ENCODE peak calls at places on chromosomes 1 and 21, in five cellular contexts. D is HL-60, W is fibroblast of lung, F is neural crest cell, L is psoas muscle. J is an unnamed sample.

GRCh38 chr1:29703596-29703995 is 467.3 kb downstream of the PTPRU start:
- DNase-seq in D (peak), W (peak), F (peak), L (no peak), J (no peak)

GRCh38 chr1:22696610-22697009 is 14.0 kb upstream of the EPHB2 start:
- DNase-seq in D (no peak), W (no peak), F (no peak), L (no peak), J (no peak)

GRCh38 chr1:162301696-162302095 is 75.0 kb downstream of the SPATA46 start:
- DNase-seq in D (no peak), W (no peak), F (no peak), L (no peak), J (no peak)

GRCh38 chr1:214402583-214403216 is 121.7 kb downstream of the SMYD2 start:
- DNase-seq in D (no peak), W (no peak), F (no peak), L (no peak), J (no peak)

GRCh38 chr1:3283849-3284248 is 170.6 kb upstream of the ARHGEF16 start:
- DNase-seq in D (peak), W (peak), F (peak), L (no peak), J (no peak)

GRCh38 chr1:109980324-109981127 is 4.0 kb upstream of the AHCYL1 start:
- DNase-seq in D (peak), W (no peak), F (no peak), L (no peak), J (no peak)

GRCh38 chr1:185073725-185074124 is 28.4 kb downstream of the RNF2 start:
- DNase-seq in D (no peak), W (no peak), F (no peak), L (no peak), J (no peak)

GRCh38 chr1:25889470-25889869 is 14.0 kb upstream of the PAQR7 start:
- DNase-seq in D (no peak), W (peak), F (no peak), L (no peak), J (no peak)

GRCh38 chr1:218344814-218345672 is at the start of gene TGFB2:
- DNase-seq in D (peak), W (peak), F (peak), L (peak), J (peak)

DNA sequence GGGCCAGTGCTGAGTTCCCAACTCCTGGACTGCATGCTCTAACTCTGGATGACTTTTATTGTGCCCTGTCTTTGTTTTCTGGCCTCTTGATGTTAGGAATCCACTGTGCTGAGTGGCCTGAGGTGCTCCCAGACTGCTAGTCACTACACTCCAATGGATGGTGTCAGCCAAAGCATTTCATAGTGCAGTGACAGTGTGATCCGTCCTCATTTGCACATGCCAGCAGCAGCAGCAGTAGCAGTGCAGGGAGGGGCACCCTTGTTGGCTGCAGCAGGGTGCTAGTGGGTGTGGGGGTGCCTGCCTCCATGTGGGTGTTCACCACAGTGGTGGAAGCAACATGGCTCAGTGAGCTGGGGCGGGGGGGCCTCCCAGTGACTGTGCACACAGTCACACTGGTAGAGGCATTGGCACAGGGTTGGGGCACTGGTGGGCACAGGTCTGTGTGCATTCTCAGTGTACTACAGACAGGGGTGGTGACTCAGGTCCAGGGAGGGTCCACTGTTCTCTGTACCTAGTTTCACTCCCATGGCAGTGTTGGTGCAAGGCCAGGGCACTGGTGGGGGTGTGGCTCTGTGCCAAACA is 214.0 kb downstream of the ZC3H11B start:
- DNase-seq in D (no peak), W (no peak), F (no peak), L (no peak), J (no peak)
- TF ChIP-seq CTCF in D (no peak), W (no peak), F (no peak), L (no peak), J (no peak)

GRCh38 chr1:201290551-201290950 is 7.2 kb downstream of the PKP1 start:
- DNase-seq in D (no peak), W (no peak), F (no peak), L (no peak), J (no peak)
- TF ChIP-seq CTCF in D (no peak), W (no peak), F (no peak), L (no peak), J (no peak)

GRCh38 chr1:32521165-32521564 is 18.1 kb upstream of the ZBTB8A start:
- DNase-seq in D (no peak), W (no peak), F (no peak), L (no peak), J (no peak)
- TF ChIP-seq CTCF in D (no peak), W (no peak), F (no peak), L (no peak), J (no peak)

GRCh38 chr1:26994772-26995625 is 1.5 kb downstream of the TRNP1 start:
- DNase-seq in D (no peak), W (no peak), F (no peak), L (no peak), J (no peak)

GRCh38 chr1:26991310-26992116 is 2.0 kb upstream of the TRNP1 start:
- DNase-seq in D (no peak), W (peak), F (no peak), L (no peak), J (no peak)

GRCh38 chr1:26994020-26994745 is 691 bp downstream of the TRNP1 start:
- DNase-seq in D (no peak), W (no peak), F (no peak), L (no peak), J (no peak)

GRCh38 chr1:26996024-26996423 is 2.5 kb downstream of the TRNP1 start:
- DNase-seq in D (no peak), W (peak), F (no peak), L (no peak), J (no peak)

GRCh38 chr1:26993237-26994019 is at the start of gene TRNP1:
- DNase-seq in D (peak), W (peak), F (peak), L (peak), J (no peak)
- TF ChIP-seq CTCF in D (no peak), W (no peak), F (peak), L (no peak), J (no peak)

GRCh38 chr21:14403681-14404318 is 20.9 kb upstream of the HSPA13 start:
- DNase-seq in D (peak), W (peak), F (no peak), L (no peak), J (no peak)
- TF ChIP-seq CTCF in D (peak), W (peak), F (peak), L (peak), J (peak)

GRCh38 chr1:81259620-81260411 is 540.9 kb upstream of the ADGRL2 start:
- DNase-seq in D (no peak), W (no peak), F (no peak), L (no peak), J (no peak)

GRCh38 chr1:81252471-81253160 is 548.1 kb upstream of the ADGRL2 start:
- DNase-seq in D (no peak), W (no peak), F (no peak), L (no peak), J (no peak)

GRCh38 chr1:81254068-81254467 is 546.7 kb upstream of the ADGRL2 start:
- DNase-seq in D (no peak), W (no peak), F (no peak), L (no peak), J (no peak)

GRCh38 chr1:81254560-81254959 is 546.2 kb upstream of the ADGRL2 start:
- DNase-seq in D (no peak), W (no peak), F (no peak), L (no peak), J (no peak)
- TF ChIP-seq CTCF in D (no peak), W (peak), F (peak), L (no peak), J (no peak)

GRCh38 chr1:95640746-95641145 is 406.7 kb downstream of the RWDD3 start:
- DNase-seq in D (no peak), W (peak), F (no peak), L (no peak), J (no peak)
- TF ChIP-seq CTCF in D (no peak), W (no peak), F (no peak), L (no peak), J (no peak)

GRCh38 chr1:7224644-7225043 is 439.4 kb downstream of the CAMTA1 start:
- DNase-seq in D (no peak), W (no peak), F (no peak), L (no peak), J (no peak)
- TF ChIP-seq CTCF in D (no peak), W (no peak), F (peak), L (peak), J (peak)

GRCh38 chr1:225974454-225974853 is 24.7 kb downstream of the SDE2 start:
- DNase-seq in D (no peak), W (no peak), F (no peak), L (no peak), J (peak)

GRCh38 chr1:225973158-225973557 is 26.0 kb downstream of the SDE2 start:
- DNase-seq in D (no peak), W (no peak), F (no peak), L (no peak), J (peak)

GRCh38 chr1:225977937-225978748 is 21.0 kb downstream of the SDE2 start:
- DNase-seq in D (no peak), W (no peak), F (no peak), L (no peak), J (peak)

GRCh38 chr1:225972344-225973152 is 26.6 kb downstream of the SDE2 start:
- DNase-seq in D (no peak), W (no peak), F (no peak), L (no peak), J (peak)
- TF ChIP-seq CTCF in D (no peak), W (no peak), F (no peak), L (no peak), J (no peak)

GRCh38 chr1:201898240-201898894 is 9.7 kb downstream of the SHISA4 start:
- DNase-seq in D (no peak), W (no peak), F (no peak), L (no peak), J (no peak)

GRCh38 chr1:201898992-201899391 is 10.3 kb downstream of the SHISA4 start:
- DNase-seq in D (no peak), W (no peak), F (no peak), L (no peak), J (no peak)

GRCh38 chr1:201895913-201896807 is 7.5 kb downstream of the SHISA4 start:
- DNase-seq in D (peak), W (peak), F (peak), L (peak), J (peak)

GRCh38 chr1:201895120-201895665 is 6.5 kb downstream of the SHISA4 start:
- DNase-seq in D (no peak), W (no peak), F (no peak), L (no peak), J (no peak)

DNA sequence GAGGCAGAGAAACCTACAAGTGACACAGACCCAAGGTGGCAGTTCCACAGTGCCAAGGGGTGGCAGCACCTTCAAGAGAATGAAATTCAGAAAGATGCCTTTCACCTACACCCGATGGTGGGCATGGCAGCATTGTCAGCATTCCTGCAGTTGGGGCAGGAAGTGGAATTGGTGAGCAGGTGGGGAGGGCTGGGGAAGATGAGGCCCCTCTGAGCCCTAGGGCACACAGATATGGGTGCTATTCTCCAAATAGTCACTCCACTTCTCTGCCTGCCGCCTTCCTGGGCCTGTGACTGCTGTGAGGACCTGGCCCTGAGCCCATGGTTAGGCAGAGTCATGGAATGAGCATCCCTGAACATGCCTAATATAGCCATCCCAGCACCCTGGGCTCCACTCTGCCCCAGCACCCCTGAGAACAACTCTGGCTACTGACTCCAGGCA is 8.3 kb downstream of the SHISA4 start:
- DNase-seq in D (no peak), W (peak), F (no peak), L (no peak), J (no peak)
- TF ChIP-seq CTCF in D (no peak), W (peak), F (no peak), L (no peak), J (peak)